ENCODE peak calls at places on chromosomes 16 and 17, in nine cellular contexts. One of them, this sample, is unnamed.

GRCh38 chr16:85746431-85747227 is 4.3 kb downstream of the C16orf74 start:
- DNase-seq in AG10803: peak
- DNase-seq in IMR-90: peak
- DNase-seq in AG04449: no peak
- DNase-seq in fibroblast of villous mesenchyme: no peak
- DNase-seq in fibroblast of mammary gland: peak
- DNase-seq in GM12864: no peak
- DNase-seq in AG04450: no peak
- DNase-seq in AG09309: no peak
- DNase-seq in this sample: no peak

GRCh38 chr17:83200231-83200699 is 120.9 kb downstream of the METRNL start:
- DNase-seq in fibroblast of mammary gland: peak
- DNase-seq in IMR-90: peak
- DNase-seq in GM12864: no peak
- DNase-seq in AG04450: no peak
- DNase-seq in AG04449: no peak
- DNase-seq in AG10803: peak
- DNase-seq in fibroblast of villous mesenchyme: no peak
- DNase-seq in AG09309: peak
- DNase-seq in this sample: no peak

GRCh38 chr17:44356241-44356640 is 7.4 kb downstream of the FAM171A2 start:
- DNase-seq in AG10803: no peak
- DNase-seq in AG09309: no peak
- DNase-seq in IMR-90: no peak
- DNase-seq in fibroblast of villous mesenchyme: no peak
- DNase-seq in AG04450: no peak
- DNase-seq in fibroblast of mammary gland: no peak
- DNase-seq in GM12864: no peak
- DNase-seq in AG04449: no peak
- DNase-seq in this sample: no peak

GRCh38 chr17:36686123-36686669 is 84.8 kb downstream of the MRM1 start:
- DNase-seq in fibroblast of mammary gland: no peak
- DNase-seq in AG04450: no peak
- DNase-seq in AG10803: no peak
- DNase-seq in fibroblast of villous mesenchyme: no peak
- DNase-seq in AG09309: no peak
- DNase-seq in AG04449: no peak
- DNase-seq in IMR-90: no peak
- DNase-seq in GM12864: no peak
- DNase-seq in this sample: no peak

GRCh38 chr17:19939993-19940721 is 37.5 kb downstream of the AKAP10 start:
- DNase-seq in fibroblast of villous mesenchyme: no peak
- DNase-seq in AG10803: peak
- DNase-seq in fibroblast of mammary gland: no peak
- DNase-seq in AG04450: no peak
- DNase-seq in AG04449: no peak
- DNase-seq in GM12864: no peak
- DNase-seq in IMR-90: no peak
- DNase-seq in AG09309: no peak
- DNase-seq in this sample: no peak

GRCh38 chr17:9487406-9487805 is 88.2 kb downstream of the STX8 start:
- DNase-seq in AG09309: no peak
- DNase-seq in AG10803: no peak
- DNase-seq in fibroblast of mammary gland: no peak
- DNase-seq in GM12864: no peak
- DNase-seq in AG04449: no peak
- DNase-seq in AG04450: no peak
- DNase-seq in IMR-90: no peak
- DNase-seq in fibroblast of villous mesenchyme: no peak
- DNase-seq in this sample: no peak

GRCh38 chr17:39002991-39003715 is 36.0 kb upstream of the FBXO47 start:
- DNase-seq in fibroblast of villous mesenchyme: peak
- DNase-seq in fibroblast of mammary gland: peak
- DNase-seq in GM12864: no peak
- DNase-seq in AG04449: no peak
- DNase-seq in AG04450: no peak
- DNase-seq in AG10803: peak
- DNase-seq in AG09309: peak
- DNase-seq in IMR-90: no peak
- DNase-seq in this sample: no peak

GRCh38 chr17:5254903-5255521 is 20.4 kb upstream of the SCIMP start:
- DNase-seq in AG04450: no peak
- DNase-seq in AG09309: no peak
- DNase-seq in GM12864: no peak
- DNase-seq in fibroblast of mammary gland: no peak
- DNase-seq in fibroblast of villous mesenchyme: peak
- DNase-seq in AG04449: no peak
- DNase-seq in AG10803: no peak
- DNase-seq in IMR-90: no peak
- DNase-seq in this sample: no peak

GRCh38 chr17:58081641-58082340 is 1.4 kb upstream of the DYNLL2 start:
- DNase-seq in AG04449: no peak
- DNase-seq in AG10803: no peak
- DNase-seq in GM12864: no peak
- DNase-seq in AG04450: no peak
- DNase-seq in IMR-90: no peak
- DNase-seq in fibroblast of mammary gland: no peak
- DNase-seq in fibroblast of villous mesenchyme: no peak
- DNase-seq in AG09309: no peak
- DNase-seq in this sample: no peak

GRCh38 chr17:49234509-49235080 is 4.0 kb upstream of the PHOSPHO1 start:
- DNase-seq in GM12864: no peak
- DNase-seq in fibroblast of villous mesenchyme: no peak
- DNase-seq in AG10803: no peak
- DNase-seq in AG04449: no peak
- DNase-seq in AG04450: no peak
- DNase-seq in fibroblast of mammary gland: no peak
- DNase-seq in AG09309: no peak
- DNase-seq in IMR-90: no peak
- DNase-seq in this sample: no peak

GRCh38 chr16:81821422-81822128 is 42.5 kb downstream of the PLCG2 start:
- DNase-seq in fibroblast of villous mesenchyme: no peak
- DNase-seq in fibroblast of mammary gland: no peak
- DNase-seq in AG04450: no peak
- DNase-seq in AG04449: no peak
- DNase-seq in GM12864: peak
- DNase-seq in IMR-90: no peak
- DNase-seq in AG10803: no peak
- DNase-seq in AG09309: no peak
- DNase-seq in this sample: no peak

GRCh38 chr17:78838574-78839005 is 2.0 kb downstream of the USP36 start:
- DNase-seq in AG09309: no peak
- DNase-seq in AG04449: no peak
- DNase-seq in IMR-90: no peak
- DNase-seq in fibroblast of villous mesenchyme: no peak
- DNase-seq in AG04450: no peak
- DNase-seq in fibroblast of mammary gland: no peak
- DNase-seq in AG10803: no peak
- DNase-seq in GM12864: no peak
- DNase-seq in this sample: no peak

GRCh38 chr17:28746611-28747045 is 2.8 kb downstream of the TRAF4 start:
- DNase-seq in AG09309: no peak
- DNase-seq in IMR-90: no peak
- DNase-seq in fibroblast of mammary gland: no peak
- DNase-seq in fibroblast of villous mesenchyme: peak
- DNase-seq in AG04449: no peak
- DNase-seq in AG04450: no peak
- DNase-seq in GM12864: no peak
- DNase-seq in AG10803: no peak
- DNase-seq in this sample: no peak

GRCh38 chr17:27506348-27507218 is 50.3 kb downstream of the KSR1 start:
- DNase-seq in AG04450: no peak
- DNase-seq in GM12864: peak
- DNase-seq in AG09309: no peak
- DNase-seq in fibroblast of mammary gland: no peak
- DNase-seq in AG10803: no peak
- DNase-seq in fibroblast of villous mesenchyme: no peak
- DNase-seq in AG04449: no peak
- DNase-seq in IMR-90: no peak
- DNase-seq in this sample: no peak

GRCh38 chr17:57694051-57694450 is 51.0 kb downstream of the CCDC182 start:
- DNase-seq in GM12864: no peak
- DNase-seq in AG04450: no peak
- DNase-seq in fibroblast of villous mesenchyme: no peak
- DNase-seq in AG04449: no peak
- DNase-seq in fibroblast of mammary gland: no peak
- DNase-seq in IMR-90: no peak
- DNase-seq in AG09309: no peak
- DNase-seq in AG10803: no peak
- DNase-seq in this sample: no peak

GRCh38 chr17:1861391-1862010 is 31.7 kb downstream of the RPA1 start:
- DNase-seq in IMR-90: no peak
- DNase-seq in AG04450: no peak
- DNase-seq in GM12864: no peak
- DNase-seq in AG10803: no peak
- DNase-seq in fibroblast of villous mesenchyme: no peak
- DNase-seq in fibroblast of mammary gland: no peak
- DNase-seq in AG04449: no peak
- DNase-seq in AG09309: no peak
- DNase-seq in this sample: no peak

GRCh38 chr17:1865252-1866037 is 35.6 kb downstream of the RPA1 start:
- DNase-seq in AG04450: no peak
- DNase-seq in AG09309: no peak
- DNase-seq in fibroblast of mammary gland: peak
- DNase-seq in IMR-90: peak
- DNase-seq in AG04449: no peak
- DNase-seq in AG10803: peak
- DNase-seq in GM12864: no peak
- DNase-seq in fibroblast of villous mesenchyme: peak
- DNase-seq in this sample: peak

GRCh38 chr17:1860978-1861377 is 31.2 kb downstream of the RPA1 start:
- DNase-seq in IMR-90: no peak
- DNase-seq in AG09309: no peak
- DNase-seq in fibroblast of mammary gland: no peak
- DNase-seq in AG04449: no peak
- DNase-seq in GM12864: no peak
- DNase-seq in AG04450: no peak
- DNase-seq in AG10803: no peak
- DNase-seq in fibroblast of villous mesenchyme: no peak
- DNase-seq in this sample: no peak
- TF ChIP-seq CTCF in IMR-90: no peak
- TF ChIP-seq CTCF in AG09309: no peak
- TF ChIP-seq CTCF in fibroblast of mammary gland: no peak
- TF ChIP-seq CTCF in AG04449: no peak
- TF ChIP-seq CTCF in GM12864: no peak
- TF ChIP-seq CTCF in AG04450: no peak
- TF ChIP-seq CTCF in AG10803: no peak
- TF ChIP-seq CTCF in fibroblast of villous mesenchyme: no peak
- TF ChIP-seq CTCF in this sample: no peak

DNA sequence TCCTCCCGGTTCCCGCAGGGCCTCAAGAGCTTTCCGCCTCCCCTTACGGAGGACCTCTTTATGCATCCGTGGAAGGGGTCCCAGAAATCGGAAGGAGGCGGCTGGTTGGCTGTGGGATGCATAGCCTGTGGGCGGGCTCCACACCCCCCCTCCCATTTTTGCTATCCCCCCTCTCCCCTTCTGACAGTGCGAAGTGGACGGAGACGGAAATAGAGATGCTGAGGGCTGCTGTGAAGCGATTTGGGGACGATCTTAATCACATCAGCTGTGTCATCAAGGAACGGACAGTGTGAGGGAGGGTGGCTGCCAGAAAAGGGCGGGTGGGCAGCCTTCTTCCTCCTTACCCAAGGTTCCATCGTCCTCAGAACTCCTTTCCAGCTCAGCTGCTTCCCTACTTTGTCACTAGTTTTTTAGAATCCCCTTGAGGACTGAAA is 3.2 kb downstream of the RNASEK start:
- DNase-seq in GM12864: no peak
- DNase-seq in fibroblast of mammary gland: no peak
- DNase-seq in fibroblast of villous mesenchyme: no peak
- DNase-seq in AG09309: no peak
- DNase-seq in AG04450: no peak
- DNase-seq in AG04449: no peak
- DNase-seq in IMR-90: no peak
- DNase-seq in AG10803: no peak
- DNase-seq in this sample: no peak
- H3K4me3 ChIP-seq in GM12864: peak
- H3K4me3 ChIP-seq in fibroblast of mammary gland: peak
- H3K4me3 ChIP-seq in fibroblast of villous mesenchyme: peak
- H3K4me3 ChIP-seq in AG09309: peak
- H3K4me3 ChIP-seq in AG04450: peak
- H3K4me3 ChIP-seq in AG04449: peak
- H3K4me3 ChIP-seq in IMR-90: peak
- H3K4me3 ChIP-seq in AG10803: peak
- H3K4me3 ChIP-seq in this sample: peak

DNA sequence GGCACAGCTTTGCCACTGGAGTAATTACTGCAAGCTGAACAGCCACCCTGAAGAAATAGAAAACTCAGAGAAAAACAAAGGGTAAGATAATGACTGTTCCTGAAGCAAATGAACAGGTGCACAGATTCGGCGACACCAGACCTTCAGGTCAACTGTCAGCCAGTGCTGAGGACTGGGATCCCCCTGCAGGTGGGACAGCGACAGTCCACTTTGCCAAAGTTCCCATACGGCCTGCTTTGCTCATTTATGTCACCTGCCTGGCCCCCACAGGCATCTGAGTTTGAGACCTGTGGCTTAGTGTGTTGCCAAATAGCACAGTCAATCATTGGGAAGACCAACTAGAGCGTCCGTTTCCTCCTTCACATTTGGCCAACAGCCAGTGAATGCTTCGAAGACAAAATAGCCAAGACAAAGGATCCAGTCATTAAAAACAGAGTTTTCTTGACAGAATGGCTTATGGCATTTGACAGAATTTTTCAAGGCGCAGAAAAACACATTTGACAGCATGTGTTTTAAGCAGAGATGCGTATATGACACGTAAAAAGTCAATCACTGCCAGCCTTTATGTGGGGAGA is 113.8 kb downstream of the ABCC12 start:
- DNase-seq in AG10803: no peak
- DNase-seq in AG09309: no peak
- DNase-seq in fibroblast of villous mesenchyme: no peak
- DNase-seq in AG04449: no peak
- DNase-seq in IMR-90: no peak
- DNase-seq in AG04450: no peak
- DNase-seq in fibroblast of mammary gland: no peak
- DNase-seq in GM12864: no peak
- DNase-seq in this sample: no peak
- TF ChIP-seq CTCF in AG10803: peak
- TF ChIP-seq CTCF in AG09309: no peak
- TF ChIP-seq CTCF in fibroblast of villous mesenchyme: no peak
- TF ChIP-seq CTCF in AG04449: no peak
- TF ChIP-seq CTCF in IMR-90: no peak
- TF ChIP-seq CTCF in AG04450: no peak
- TF ChIP-seq CTCF in fibroblast of mammary gland: no peak
- TF ChIP-seq CTCF in GM12864: peak
- TF ChIP-seq CTCF in this sample: no peak

DNA sequence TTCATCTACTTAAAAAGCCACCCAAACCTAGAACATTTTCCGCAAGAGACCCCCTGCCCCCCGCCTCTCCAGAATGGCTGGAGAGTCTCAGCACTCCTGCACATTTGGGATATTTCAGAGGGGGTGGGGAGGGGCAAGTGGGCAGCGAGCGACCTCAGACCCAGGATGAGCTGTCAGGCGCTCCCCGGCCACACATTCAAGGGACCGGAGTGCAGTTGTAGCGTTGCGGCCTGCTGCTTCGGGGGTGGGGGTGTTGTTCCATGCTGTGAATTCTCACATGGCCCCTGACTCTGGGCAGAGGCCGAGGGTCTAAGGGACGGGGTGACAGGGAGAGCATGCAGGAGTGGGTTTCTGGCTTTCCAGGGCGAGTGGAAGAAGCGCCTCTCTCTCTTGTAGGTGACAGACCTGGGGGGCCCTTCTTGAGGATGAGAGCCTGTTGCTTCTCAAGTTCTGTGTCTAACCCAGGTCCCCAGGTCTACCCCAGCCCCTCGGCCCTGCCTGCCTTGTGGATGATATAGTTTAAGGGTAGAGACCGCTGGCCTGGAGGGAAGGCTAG is 231.2 kb downstream of the SEC14L1 start:
- DNase-seq in AG10803: no peak
- DNase-seq in IMR-90: no peak
- DNase-seq in fibroblast of villous mesenchyme: no peak
- DNase-seq in fibroblast of mammary gland: no peak
- DNase-seq in AG04450: no peak
- DNase-seq in AG04449: no peak
- DNase-seq in GM12864: no peak
- DNase-seq in AG09309: no peak
- DNase-seq in this sample: no peak
- H3K4me3 ChIP-seq in AG10803: peak
- H3K4me3 ChIP-seq in IMR-90: peak
- H3K4me3 ChIP-seq in fibroblast of villous mesenchyme: peak
- H3K4me3 ChIP-seq in fibroblast of mammary gland: peak
- H3K4me3 ChIP-seq in AG04450: peak
- H3K4me3 ChIP-seq in AG04449: peak
- H3K4me3 ChIP-seq in GM12864: peak
- H3K4me3 ChIP-seq in AG09309: peak
- H3K4me3 ChIP-seq in this sample: peak

This sample was measured in HFF-Myc.